ENCODE peak calls at places on chromosomes 11 and 22, in four cellular contexts. H is ecto neural progenitor cell; S is NCI-H1105; E is activated CD4-positive, alpha-beta T cell treated with anti-CD3 and anti-CD28 coated beads, Interleukin-2, amount 50 U/mL, for 4 hours. W is an unnamed sample.

GRCh38 chr22:29661355-29661754 is 57.9 kb downstream of the NF2 start:
- DNase-seq in E (no peak), H (no peak), S (no peak), W (no peak)

GRCh38 chr22:19122752-19123492 is 710 bp upstream of the DGCR2 start:
- DNase-seq in E (no peak), S (no peak), H (no peak), W (no peak)

GRCh38 chr11:45593992-45594391 is 71.4 kb downstream of the CHST1 start:
- DNase-seq in S (no peak), H (no peak), E (no peak), W (no peak)

GRCh38 chr11:100004541-100004940 is 682.5 kb upstream of the ARHGAP42 start:
- DNase-seq in S (no peak), E (no peak), H (no peak), W (no peak)

GRCh38 chr11:119859684-119860083 is 130.7 kb upstream of the NECTIN1 start:
- DNase-seq in S (no peak), H (no peak), E (no peak), W (no peak)

GRCh38 chr22:43078522-43078921 is 10.7 kb downstream of the TTLL1 start:
- DNase-seq in H (no peak), E (no peak), S (no peak), W (no peak)

GRCh38 chr11:126945319-126945718 is 55.3 kb downstream of the KIRREL3 start:
- DNase-seq in E (no peak), H (no peak), S (no peak), W (no peak)

GRCh38 chr22:32487021-32487420 is 12.4 kb downstream of the FBXO7 start:
- DNase-seq in E (no peak), S (no peak), H (no peak), W (no peak)

GRCh38 chr11:98234698-98235097 is 786.1 kb upstream of the CNTN5 start:
- DNase-seq in H (no peak), E (no peak), S (no peak), W (no peak)

GRCh38 chr22:19658967-19659804 is 55.1 kb upstream of the SEPTIN5 start:
- DNase-seq in E (no peak), H (no peak), S (no peak), W (no peak)

GRCh38 chr11:89612111-89612510 is 98.0 kb upstream of the TRIM77 start:
- DNase-seq in E (no peak), S (no peak), H (no peak), W (no peak)

GRCh38 chr11:79150966-79151365 is 289.9 kb downstream of the TENM4 start:
- DNase-seq in E (no peak), S (no peak), H (no peak), W (no peak)

GRCh38 chr11:93529707-93530467 is 13.3 kb downstream of the SMCO4 start:
- DNase-seq in H (no peak), S (no peak), E (no peak), W (no peak)

GRCh38 chr22:24555496-24556253 is at the start of gene SNRPD3:
- DNase-seq in S (peak), H (peak), E (peak), W (peak)

GRCh38 chr11:118200901-118201680 is 23.7 kb downstream of the JAML start:
- DNase-seq in E (peak), S (no peak), H (no peak), W (no peak)

GRCh38 chr11:122898799-122899198 is 16.2 kb downstream of the JHY start:
- DNase-seq in H (no peak), E (no peak), S (no peak), W (no peak)

GRCh38 chr11:73072935-73073481 is 69.1 kb downstream of the FCHSD2 start:
- DNase-seq in E (no peak), S (no peak), H (no peak), W (no peak)

GRCh38 chr11:6705905-6706535 is 22.9 kb upstream of the MRPL17 start:
- DNase-seq in H (no peak), E (peak), S (peak), W (no peak)